ENCODE peak calls at places on chromosomes 11 and 22, in four cellular contexts. G is HepG2, W is K562, T is GM12878. L is an unnamed sample.

GRCh38 chr11:108670381-108670930 is 5.6 kb downstream of the DDX10 start:
- DNase-seq in G (no peak), W (no peak), T (no peak), L (peak)

GRCh38 chr11:19730373-19730772 is 17.7 kb downstream of the NAV2 start:
- DNase-seq in G (no peak), W (no peak), T (no peak), L (no peak)

GRCh38 chr22:39967996-39968968 is 8.1 kb downstream of the TMA7B start:
- DNase-seq in G (no peak), W (no peak), T (no peak), L (peak)

GRCh38 chr11:46106530-46107407 is 14.5 kb downstream of the PHF21A start:
- DNase-seq in G (no peak), W (peak), T (no peak), L (peak)

GRCh38 chr11:14645247-14645912 is 1.8 kb downstream of the PDE3B start:
- DNase-seq in G (peak), W (peak), T (no peak), L (no peak)

GRCh38 chr11:7436657-7437056 is 48.6 kb upstream of the OLFML1 start:
- DNase-seq in G (no peak), W (no peak), T (no peak), L (no peak)

GRCh38 chr22:25478573-25478972 is 85.9 kb upstream of the GRK3 start:
- DNase-seq in G (no peak), W (no peak), T (no peak), L (no peak)

GRCh38 chr11:111836766-111837165 is 34.6 kb downstream of the ALG9 start:
- DNase-seq in G (no peak), W (no peak), T (peak), L (no peak)

GRCh38 chr11:57474017-57474750 is 13.9 kb downstream of the RTN4RL2 start:
- DNase-seq in G (no peak), W (peak), T (peak), L (peak)

GRCh38 chr22:45087802-45088201 is 75.9 kb upstream of the NUP50 start:
- DNase-seq in G (no peak), W (no peak), T (no peak), L (peak)

GRCh38 chr11:107102692-107103463 is 84.6 kb upstream of the GUCY1A2 start:
- DNase-seq in G (no peak), W (no peak), T (no peak), L (peak)

GRCh38 chr11:131412061-131412460 is 41.6 kb downstream of the NTM start:
- DNase-seq in G (no peak), W (no peak), T (no peak), L (no peak)

GRCh38 chr11:45934580-45935318 is 12.3 kb downstream of the LARGE2 start:
- DNase-seq in G (no peak), W (no peak), T (no peak), L (no peak)

GRCh38 chr11:48093323-48093722 is 113.0 kb downstream of the PTPRJ start:
- DNase-seq in G (no peak), W (no peak), T (no peak), L (no peak)

GRCh38 chr11:74462009-74462408 is 5.3 kb downstream of the KCNE3 start:
- DNase-seq in G (peak), W (peak), T (no peak), L (peak)

GRCh38 chr11:58524232-58525036 is 16.5 kb upstream of the OR5B21 start:
- DNase-seq in G (peak), W (peak), T (peak), L (peak)

GRCh38 chr11:5004429-5005274 is 10.0 kb downstream of the OR51L1 start:
- DNase-seq in G (peak), W (peak), T (no peak), L (peak)

GRCh38 chr11:22797081-22797480 is 32.5 kb downstream of the SVIP start:
- DNase-seq in G (no peak), W (no peak), T (no peak), L (no peak)

GRCh38 chr11:94781822-94782221 is 13.7 kb downstream of the AMOTL1 start:
- DNase-seq in G (no peak), W (no peak), T (no peak), L (no peak)

GRCh38 chr22:11629661-11630385 is 3898.2 kb upstream of the OR11H1 start:
- DNase-seq in G (no peak), W (no peak), T (no peak), L (no peak)

GRCh38 chr11:45724145-45724544 is 58.7 kb upstream of the CHST1 start:
- DNase-seq in G (no peak), W (no peak), T (no peak), L (peak)

GRCh38 chr22:24161909-24162308 is 19.4 kb upstream of the SUSD2 start:
- DNase-seq in G (no peak), W (no peak), T (no peak), L (no peak)

GRCh38 chr11:22555901-22556300 is 69.7 kb downstream of the FANCF start:
- DNase-seq in G (no peak), W (no peak), T (no peak), L (no peak)

GRCh38 chr11:61918251-61919112 is 1.1 kb upstream of the RAB3IL1 start:
- DNase-seq in G (no peak), W (no peak), T (no peak), L (no peak)

GRCh38 chr11:92596596-92597317 is 372.1 kb downstream of the FAT3 start:
- DNase-seq in G (no peak), W (no peak), T (no peak), L (no peak)
- TF ChIP-seq CREB1 in G (no peak), W (no peak), T (no peak), L (no peak)

GRCh38 chr11:129281471-129282268 is 89.5 kb upstream of the ARHGAP32 start:
- DNase-seq in G (no peak), W (no peak), T (no peak), L (no peak)
- H3K4me2 ChIP-seq in G (peak), W (no peak), T (no peak), L (peak)

GRCh38 chr22:19730662-19731360 is 7.5 kb downstream of the GP1BB start:
- DNase-seq in G (peak), W (peak), T (no peak), L (peak)
- TF ChIP-seq REST in G (no peak), W (peak), T (no peak), L (no peak)

GRCh38 chr11:120306519-120307242 is 18.4 kb upstream of the TLCD5 start:
- DNase-seq in G (no peak), W (peak), T (no peak), L (peak)
- TF ChIP-seq CREB1 in G (no peak), W (no peak), T (no peak), L (no peak)

GRCh38 chr11:75478690-75479597 is 45.9 kb upstream of the KLHL35 start:
- DNase-seq in G (no peak), W (no peak), T (no peak), L (no peak)
- H3K4me2 ChIP-seq in G (no peak), W (no peak), T (no peak), L (no peak)

DNA sequence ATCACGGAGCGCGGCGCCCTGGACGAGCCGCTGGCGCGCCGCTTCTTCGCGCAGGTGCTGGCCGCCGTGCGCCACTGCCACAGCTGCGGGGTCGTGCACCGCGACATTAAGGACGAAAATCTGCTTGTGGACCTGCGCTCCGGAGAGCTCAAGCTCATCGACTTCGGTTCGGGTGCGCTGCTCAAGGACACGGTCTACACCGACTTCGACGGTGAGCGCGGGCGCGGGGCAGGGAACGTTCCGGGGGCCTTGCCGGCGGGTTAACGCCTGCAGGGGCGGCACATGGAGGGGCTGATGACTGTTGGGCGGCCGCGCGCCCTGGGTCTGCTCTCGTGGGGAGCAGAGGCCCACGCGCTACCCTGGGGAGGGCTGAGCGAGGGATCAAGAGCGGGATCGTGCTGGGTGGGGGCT is 1.0 kb downstream of the PIM3 start:
- DNase-seq in G (no peak), W (no peak), T (no peak), L (peak)
- TF ChIP-seq REST in G (no peak), W (no peak), T (no peak), L (no peak)

DNA sequence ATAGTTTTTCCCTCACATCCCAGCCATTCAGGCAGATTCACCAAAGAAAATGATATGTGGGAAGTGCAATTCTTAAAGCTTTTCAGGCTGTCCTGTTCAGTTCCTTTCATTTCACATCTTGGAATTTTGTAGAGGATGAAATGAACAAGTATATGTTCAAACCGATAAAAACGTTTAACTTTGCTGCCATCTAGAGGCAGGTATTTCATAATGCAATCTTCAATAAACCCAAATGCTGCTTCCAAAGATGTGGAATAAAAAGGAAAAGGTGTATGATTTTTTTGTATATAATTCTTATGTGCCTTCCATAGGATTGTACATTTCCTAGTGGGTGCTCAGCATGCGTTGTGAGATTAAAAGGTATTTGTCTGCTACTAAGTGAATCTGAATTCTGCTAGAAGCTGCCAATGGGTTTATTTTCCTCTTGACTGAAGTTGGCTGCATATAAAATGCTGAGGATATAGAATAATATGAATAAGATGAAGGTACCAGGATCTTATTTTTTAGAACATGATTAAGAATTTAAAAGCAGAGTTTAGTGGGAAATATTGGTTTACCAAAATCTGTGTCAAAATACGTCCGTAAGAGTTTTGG is 199.3 kb downstream of the PGR start:
- DNase-seq in G (peak), W (peak), T (no peak), L (peak)
- TF ChIP-seq CREB1 in G (no peak), W (no peak), T (no peak), L (no peak)

GRCh38 chr11:1303196-1303821 is 6.1 kb downstream of the TOLLIP start:
- DNase-seq in G (no peak), W (no peak), T (no peak), L (peak)
- H3K4me2 ChIP-seq in G (peak), W (no peak), T (no peak), L (no peak)

L was measured in GM23338.